ENCODE peak calls at places on chromosomes 13 and 19, in four cellular contexts. Y is IMR-90, U is fibroblast of lung, O is A549. F is an unnamed sample.

GRCh38 chr13:100208002-100208401 is 119.1 kb downstream of the PCCA start:
- DNase-seq in O (no peak), U (no peak), Y (peak; percentile 21), F (no peak)

GRCh38 chr13:94333131-94333820 is 146.2 kb downstream of the DCT start:
- DNase-seq in Y (peak; percentile 43), U (no peak), O (no peak), F (no peak)

GRCh38 chr19:46408611-46409039 is 4.7 kb downstream of the CCDC8 start:
- DNase-seq in O (no peak), Y (peak; percentile 28), U (no peak), F (no peak)

GRCh38 chr13:33080962-33081655 is 64.9 kb downstream of the KL start:
- DNase-seq in O (no peak), Y (no peak), U (no peak), F (no peak)

GRCh38 chr19:11736696-11737095 is 2.0 kb downstream of the ZNF823 start:
- DNase-seq in U (peak; percentile 15), O (no peak), Y (peak; percentile 33), F (peak; percentile 21)

GRCh38 chr13:20721058-20721453 is 17.6 kb downstream of the IL17D start:
- DNase-seq in U (no peak), O (no peak), Y (no peak), F (no peak)

GRCh38 chr19:12757544-12758274 is 6.1 kb downstream of the BEST2 start:
- DNase-seq in Y (peak; percentile 61), O (peak; percentile 50), U (peak; percentile 63), F (peak; percentile 94)

GRCh38 chr13:113113846-113114271 is 8.3 kb downstream of the F7 start:
- DNase-seq in O (no peak), U (no peak), Y (no peak), F (no peak)

GRCh38 chr19:1079566-1080111 is 12.7 kb downstream of the ARHGAP45 start:
- DNase-seq in Y (no peak), O (no peak), U (no peak), F (peak; percentile 89)

GRCh38 chr19:46732966-46733692 is 12.7 kb upstream of the FKRP start:
- DNase-seq in O (peak; percentile 47), U (peak; percentile 78), Y (peak; percentile 44), F (no peak)

GRCh38 chr19:12163841-12164240 is 945 bp downstream of the ZNF136 start:
- DNase-seq in O (no peak), U (peak; percentile 36), Y (peak; percentile 56), F (peak; percentile 30)

GRCh38 chr13:98368019-98368418 is 190.9 kb upstream of the RNF113B start:
- DNase-seq in U (peak; percentile 84), Y (peak; percentile 84), O (no peak), F (no peak)

GRCh38 chr13:98370261-98370660 is 193.2 kb upstream of the RNF113B start:
- DNase-seq in O (no peak), U (no peak), Y (no peak), F (no peak)

GRCh38 chr13:98372886-98373285 is 195.8 kb upstream of the RNF113B start:
- DNase-seq in U (peak; percentile 65), Y (peak; percentile 87), O (no peak), F (no peak)

GRCh38 chr13:98371624-98372023 is 194.6 kb upstream of the RNF113B start:
- DNase-seq in U (no peak), O (no peak), Y (no peak), F (no peak)

GRCh38 chr13:98370806-98371553 is 193.9 kb upstream of the RNF113B start:
- DNase-seq in O (no peak), Y (peak; percentile 97), U (peak; percentile 84), F (no peak)
- H3K4me2 ChIP-seq in O (no peak overlapping the region), Y (peak overlapping the region; percentile 69), U (peak overlapping the region; percentile 72), F (no peak overlapping the region)

GRCh38 chr19:49890349-49891311 is 6.1 kb downstream of the IL4I1 start:
- DNase-seq in O (peak; percentile 62), Y (no peak), U (no peak), F (peak; percentile 93)

GRCh38 chr19:49889038-49889686 is 7.5 kb downstream of the IL4I1 start:
- DNase-seq in Y (no peak), U (no peak), O (no peak), F (no peak)

GRCh38 chr19:49891393-49891792 is 5.3 kb downstream of the IL4I1 start:
- DNase-seq in O (no peak), U (no peak), Y (no peak), F (no peak)

GRCh38 chr19:49888478-49888901 is 8.2 kb downstream of the IL4I1 start:
- DNase-seq in O (no peak), U (no peak), Y (no peak), F (no peak)

GRCh38 chr19:49889687-49890348 is 6.9 kb downstream of the IL4I1 start:
- DNase-seq in U (peak; percentile 67), Y (peak; percentile 61), O (peak; percentile 61), F (peak; percentile 82)
- H3K4me2 ChIP-seq in U (peak overlapping the region; percentile 32), Y (peak overlapping the region; percentile 21), O (peak overlapping the region; percentile 95), F (peak overlapping the region; percentile 47)

GRCh38 chr19:5288347-5288739 is 52.3 kb downstream of the PTPRS start:
- DNase-seq in Y (no peak), U (no peak), O (no peak), F (peak; percentile 30)
- H3K4me2 ChIP-seq in Y (no peak overlapping the region), U (no peak overlapping the region), O (no peak overlapping the region), F (no peak overlapping the region)

DNA sequence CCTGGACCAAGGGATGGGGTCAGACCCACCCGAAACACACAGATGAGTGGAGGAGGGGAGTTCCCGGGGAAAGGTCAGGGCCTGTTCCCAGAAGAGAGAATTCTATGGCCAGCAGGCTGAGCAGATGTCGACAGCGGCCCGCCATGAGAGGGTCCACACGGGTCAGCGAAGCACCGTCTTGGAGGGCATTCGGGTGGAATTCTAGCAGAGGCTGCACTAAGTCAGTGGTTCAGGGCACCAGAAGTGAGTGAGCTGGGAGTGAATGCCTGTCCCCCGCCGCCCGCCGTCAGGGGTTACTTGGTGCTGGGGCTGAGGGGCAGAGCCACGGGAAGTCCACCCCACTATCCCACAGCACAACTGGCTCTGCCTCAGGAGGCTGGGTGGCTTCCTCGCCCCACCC is 96.2 kb upstream of the VSTM2B start:
- DNase-seq in Y (no peak), U (no peak), O (no peak), F (no peak)
- H3K4me2 ChIP-seq in Y (no peak overlapping the region), U (no peak overlapping the region), O (no peak overlapping the region), F (no peak overlapping the region)

GRCh38 chr13:35824825-35825224 is 306.4 kb downstream of the DCLK1 start:
- DNase-seq in Y (no peak), O (no peak), U (no peak), F (no peak)
- H3K4me2 ChIP-seq in Y (no peak overlapping the region), O (no peak overlapping the region), U (no peak overlapping the region), F (no peak overlapping the region)

GRCh38 chr19:28170066-28170465 is 1042.9 kb downstream of the UQCRFS1 start:
- DNase-seq in U (no peak), Y (no peak), O (no peak), F (no peak)
- H3K4me2 ChIP-seq in U (no peak overlapping the region), Y (no peak overlapping the region), O (no peak overlapping the region), F (no peak overlapping the region)

DNA sequence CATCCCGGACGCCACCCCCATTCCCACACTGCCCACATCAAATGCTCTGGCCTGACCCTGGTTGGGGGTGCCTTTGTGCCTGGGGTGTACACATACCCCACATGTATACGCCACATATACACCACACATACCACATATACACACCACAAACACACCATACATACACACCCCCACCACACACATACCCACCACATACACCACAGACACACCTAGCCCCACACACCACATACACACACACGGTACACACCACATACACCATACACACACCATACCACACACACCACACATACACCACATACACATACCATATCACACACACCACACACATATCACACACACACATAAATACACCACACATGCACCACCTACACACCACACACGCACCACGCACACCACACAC is 10.2 kb downstream of the ERFL start:
- DNase-seq in Y (no peak), O (no peak), U (no peak), F (no peak)
- H3K4me2 ChIP-seq in Y (no peak overlapping the region), O (no peak overlapping the region), U (no peak overlapping the region), F (no peak overlapping the region)

DNA sequence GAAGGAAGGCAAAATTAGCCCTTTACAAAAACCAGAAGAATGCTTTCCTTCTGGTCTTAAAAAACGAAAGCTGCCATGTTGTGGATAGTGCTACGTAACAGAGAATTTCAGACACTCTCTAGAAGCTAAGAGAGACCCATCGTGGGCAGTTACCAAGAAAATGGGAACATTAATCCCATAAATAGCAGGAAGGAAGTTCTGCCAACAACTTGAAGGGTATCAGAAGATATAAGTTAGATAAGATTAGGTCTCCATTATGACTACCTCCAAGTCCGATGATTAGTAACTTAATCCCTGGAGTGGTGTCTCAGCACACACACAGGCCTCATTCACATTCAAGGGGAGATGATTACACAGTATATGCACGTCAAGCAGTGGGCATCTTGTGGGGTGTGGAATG is 115.7 kb upstream of the TRPC4 start:
- DNase-seq in O (no peak), U (no peak), Y (no peak), F (no peak)
- H3K4me2 ChIP-seq in O (no peak overlapping the region), U (no peak overlapping the region), Y (no peak overlapping the region), F (no peak overlapping the region)

F was measured in SK-N-SH.